ENCODE peak calls at places on chromosomes 7 and 10, in eight cellular contexts. One of them, this sample, is unnamed.

GRCh38 chr10:85641479-85641967 is 725.1 kb downstream of the GRID1 start:
- DNase-seq in GM12878: no peak
- DNase-seq in HCT116: peak; percentile 3
- DNase-seq in GM12892: no peak
- DNase-seq in lower leg skin: no peak
- DNase-seq in H54: no peak
- DNase-seq in body of pancreas: no peak
- DNase-seq in gastrocnemius medialis: no peak
- DNase-seq in this sample: peak; percentile 67

GRCh38 chr10:118373786-118374185 is 31.7 kb upstream of the FAM204A start:
- DNase-seq in GM12878: no peak
- DNase-seq in HCT116: no peak
- DNase-seq in GM12892: no peak
- DNase-seq in lower leg skin: no peak
- DNase-seq in H54: peak; percentile 16
- DNase-seq in body of pancreas: no peak
- DNase-seq in gastrocnemius medialis: no peak
- DNase-seq in this sample: no peak

GRCh38 chr10:37434091-37434490 is 308.7 kb downstream of the ANKRD30A start:
- DNase-seq in GM12878: no peak
- DNase-seq in HCT116: no peak
- DNase-seq in GM12892: no peak
- DNase-seq in lower leg skin: no peak
- DNase-seq in H54: no peak
- DNase-seq in body of pancreas: no peak
- DNase-seq in gastrocnemius medialis: no peak
- DNase-seq in this sample: no peak

GRCh38 chr10:120810298-120810697 is 40.9 kb upstream of the WDR11 start:
- DNase-seq in GM12878: no peak
- DNase-seq in HCT116: no peak
- DNase-seq in GM12892: no peak
- DNase-seq in lower leg skin: no peak
- DNase-seq in H54: no peak
- DNase-seq in body of pancreas: no peak
- DNase-seq in gastrocnemius medialis: no peak
- DNase-seq in this sample: no peak

GRCh38 chr7:34748244-34749039 is 90.4 kb downstream of the NPSR1 start:
- DNase-seq in GM12878: no peak
- DNase-seq in HCT116: peak; percentile 89
- DNase-seq in GM12892: no peak
- DNase-seq in lower leg skin: no peak
- DNase-seq in H54: peak; percentile 87
- DNase-seq in body of pancreas: peak; percentile 94
- DNase-seq in gastrocnemius medialis: peak; percentile 35
- DNase-seq in this sample: peak; percentile 69

GRCh38 chr7:17444673-17445072 is 146.2 kb downstream of the AHR start:
- DNase-seq in GM12878: no peak
- DNase-seq in HCT116: peak; percentile 19
- DNase-seq in GM12892: no peak
- DNase-seq in lower leg skin: no peak
- DNase-seq in H54: peak; percentile 21
- DNase-seq in body of pancreas: no peak
- DNase-seq in gastrocnemius medialis: no peak
- DNase-seq in this sample: no peak

GRCh38 chr10:93999401-93999851 is 5.7 kb downstream of the PLCE1 start:
- DNase-seq in GM12878: no peak
- DNase-seq in HCT116: no peak
- DNase-seq in GM12892: no peak
- DNase-seq in lower leg skin: peak; percentile 89
- DNase-seq in H54: no peak
- DNase-seq in body of pancreas: peak; percentile 54
- DNase-seq in gastrocnemius medialis: no peak
- DNase-seq in this sample: no peak

GRCh38 chr7:50959560-50959959 is 176.9 kb upstream of the GRB10 start:
- DNase-seq in GM12878: no peak
- DNase-seq in HCT116: no peak
- DNase-seq in GM12892: no peak
- DNase-seq in lower leg skin: no peak
- DNase-seq in H54: no peak
- DNase-seq in body of pancreas: no peak
- DNase-seq in gastrocnemius medialis: no peak
- DNase-seq in this sample: no peak

GRCh38 chr10:47244560-47245500 is 55.2 kb upstream of the GDF10 start:
- DNase-seq in GM12878: no peak
- DNase-seq in HCT116: no peak
- DNase-seq in GM12892: no peak
- DNase-seq in lower leg skin: no peak
- DNase-seq in H54: no peak
- DNase-seq in body of pancreas: no peak
- DNase-seq in gastrocnemius medialis: no peak
- DNase-seq in this sample: no peak

GRCh38 chr10:31707578-31708411 is 220.8 kb downstream of the ARHGAP12 start:
- DNase-seq in GM12878: peak; percentile 90
- DNase-seq in HCT116: no peak
- DNase-seq in GM12892: peak; percentile 39
- DNase-seq in lower leg skin: no peak
- DNase-seq in H54: peak; percentile 30
- DNase-seq in body of pancreas: peak; percentile 70
- DNase-seq in gastrocnemius medialis: no peak
- DNase-seq in this sample: peak; percentile 54

GRCh38 chr7:122886357-122887081 is at the start of gene CADPS2:
- DNase-seq in GM12878: no peak
- DNase-seq in HCT116: peak; percentile 71
- DNase-seq in GM12892: peak; percentile 37
- DNase-seq in lower leg skin: peak; percentile 95
- DNase-seq in H54: peak; percentile 92
- DNase-seq in body of pancreas: peak; percentile 94
- DNase-seq in gastrocnemius medialis: peak; percentile 50
- DNase-seq in this sample: peak; percentile 90

GRCh38 chr7:131011976-131012375 is 278.0 kb upstream of the KLF14 start:
- DNase-seq in GM12878: no peak
- DNase-seq in HCT116: no peak
- DNase-seq in GM12892: no peak
- DNase-seq in lower leg skin: no peak
- DNase-seq in H54: no peak
- DNase-seq in body of pancreas: no peak
- DNase-seq in gastrocnemius medialis: no peak
- DNase-seq in this sample: no peak

GRCh38 chr10:55183993-55184392 is 383.0 kb upstream of the PCDH15 start:
- DNase-seq in GM12878: no peak
- DNase-seq in HCT116: no peak
- DNase-seq in GM12892: no peak
- DNase-seq in lower leg skin: no peak
- DNase-seq in H54: no peak
- DNase-seq in body of pancreas: no peak
- DNase-seq in gastrocnemius medialis: no peak
- DNase-seq in this sample: no peak

GRCh38 chr10:49739426-49739825 is 22.7 kb downstream of the OGDHL start:
- DNase-seq in GM12878: no peak
- DNase-seq in HCT116: no peak
- DNase-seq in GM12892: no peak
- DNase-seq in lower leg skin: peak; percentile 74
- DNase-seq in H54: no peak
- DNase-seq in body of pancreas: no peak
- DNase-seq in gastrocnemius medialis: no peak
- DNase-seq in this sample: no peak

GRCh38 chr7:15821484-15822122 is 135.1 kb upstream of the MEOX2 start:
- DNase-seq in GM12878: no peak
- DNase-seq in HCT116: no peak
- DNase-seq in GM12892: no peak
- DNase-seq in lower leg skin: no peak
- DNase-seq in H54: no peak
- DNase-seq in body of pancreas: peak; percentile 5
- DNase-seq in gastrocnemius medialis: no peak
- DNase-seq in this sample: no peak

GRCh38 chr7:15016726-15017125 is 114.2 kb upstream of the DGKB start:
- DNase-seq in GM12878: no peak
- DNase-seq in HCT116: peak; percentile 45
- DNase-seq in GM12892: no peak
- DNase-seq in lower leg skin: no peak
- DNase-seq in H54: no peak
- DNase-seq in body of pancreas: no peak
- DNase-seq in gastrocnemius medialis: no peak
- DNase-seq in this sample: no peak

GRCh38 chr7:152025077-152025936 is at the start of gene GALNT11:
- DNase-seq in GM12878: no peak
- DNase-seq in HCT116: peak; percentile 54
- DNase-seq in GM12892: peak; percentile 82
- DNase-seq in lower leg skin: peak; percentile 97
- DNase-seq in H54: peak; percentile 97
- DNase-seq in body of pancreas: peak; percentile 87
- DNase-seq in gastrocnemius medialis: peak; percentile 63
- DNase-seq in this sample: peak; percentile 92
- TF ChIP-seq POLR2A in GM12878: peak; percentile 79
- TF ChIP-seq POLR2A in HCT116: peak; percentile 64
- TF ChIP-seq POLR2A in GM12892: peak; percentile 76
- TF ChIP-seq POLR2A in lower leg skin: peak; percentile 38
- TF ChIP-seq POLR2A in H54: peak; percentile 86
- TF ChIP-seq POLR2A in body of pancreas: peak; percentile 75
- TF ChIP-seq POLR2A in gastrocnemius medialis: peak; percentile 89
- TF ChIP-seq POLR2A in this sample: peak; percentile 53

DNA sequence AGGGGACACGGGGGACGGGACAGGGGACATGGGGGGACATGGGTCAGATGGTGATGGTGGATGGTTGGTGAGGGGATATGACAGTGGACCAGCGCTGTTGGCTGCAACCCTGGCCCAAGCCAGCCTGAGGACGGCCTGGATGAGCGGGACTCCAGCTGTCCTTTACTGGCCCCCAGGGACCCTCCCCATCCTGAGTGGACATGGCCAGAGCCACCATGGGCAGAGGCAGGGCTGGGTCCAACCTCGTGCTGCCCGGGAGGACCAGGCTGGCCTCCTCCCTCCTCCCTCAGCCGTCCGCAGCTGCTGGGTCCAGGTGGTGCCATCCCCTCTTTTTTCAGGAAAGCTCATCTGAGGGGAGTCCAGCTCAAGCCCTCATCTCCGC is 30.4 kb downstream of the GET4 start:
- DNase-seq in GM12878: no peak
- DNase-seq in HCT116: no peak
- DNase-seq in GM12892: no peak
- DNase-seq in lower leg skin: no peak
- DNase-seq in H54: no peak
- DNase-seq in body of pancreas: no peak
- DNase-seq in gastrocnemius medialis: no peak
- DNase-seq in this sample: no peak
- TF ChIP-seq POLR2A in GM12878: no peak
- TF ChIP-seq POLR2A in HCT116: no peak
- TF ChIP-seq POLR2A in GM12892: no peak
- TF ChIP-seq POLR2A in lower leg skin: no peak
- TF ChIP-seq POLR2A in H54: no peak
- TF ChIP-seq POLR2A in body of pancreas: no peak
- TF ChIP-seq POLR2A in gastrocnemius medialis: no peak
- TF ChIP-seq POLR2A in this sample: no peak

DNA sequence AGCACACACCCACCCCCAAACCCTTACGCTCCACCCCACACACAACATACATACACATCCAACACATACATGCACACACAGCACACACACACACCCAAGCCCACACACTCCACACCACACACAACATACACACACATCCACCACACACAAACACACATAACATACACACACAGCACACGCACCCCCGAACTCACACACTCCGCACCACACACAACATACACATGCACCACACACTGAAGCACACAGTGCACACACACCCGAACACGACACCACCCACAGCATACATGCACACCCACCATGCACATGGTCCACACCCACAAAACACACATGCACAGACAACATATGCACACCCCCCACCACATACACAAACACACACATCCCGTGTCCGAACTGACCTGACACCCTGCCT is 2.0 kb downstream of the PRAP1 start:
- DNase-seq in GM12878: no peak
- DNase-seq in HCT116: no peak
- DNase-seq in GM12892: no peak
- DNase-seq in lower leg skin: no peak
- DNase-seq in H54: no peak
- DNase-seq in body of pancreas: no peak
- DNase-seq in gastrocnemius medialis: no peak
- DNase-seq in this sample: no peak
- TF ChIP-seq POLR2A in GM12878: peak; percentile 66
- TF ChIP-seq POLR2A in HCT116: no peak
- TF ChIP-seq POLR2A in GM12892: no peak
- TF ChIP-seq POLR2A in lower leg skin: no peak
- TF ChIP-seq POLR2A in H54: no peak
- TF ChIP-seq POLR2A in body of pancreas: no peak
- TF ChIP-seq POLR2A in gastrocnemius medialis: no peak
- TF ChIP-seq POLR2A in this sample: no peak

GRCh38 chr10:3485287-3485686 is 299.7 kb downstream of the KLF6 start:
- DNase-seq in GM12878: peak; percentile 59
- DNase-seq in HCT116: no peak
- DNase-seq in GM12892: no peak
- DNase-seq in lower leg skin: no peak
- DNase-seq in H54: no peak
- DNase-seq in body of pancreas: peak; percentile 42
- DNase-seq in gastrocnemius medialis: no peak
- DNase-seq in this sample: peak; percentile 67
- TF ChIP-seq POLR2A in GM12878: no peak
- TF ChIP-seq POLR2A in HCT116: no peak
- TF ChIP-seq POLR2A in GM12892: peak; percentile 48
- TF ChIP-seq POLR2A in lower leg skin: no peak
- TF ChIP-seq POLR2A in H54: no peak
- TF ChIP-seq POLR2A in body of pancreas: no peak
- TF ChIP-seq POLR2A in gastrocnemius medialis: no peak
- TF ChIP-seq POLR2A in this sample: no peak

GRCh38 chr7:38907066-38907465 is 1.9 kb downstream of the VPS41 start:
- DNase-seq in GM12878: no peak
- DNase-seq in HCT116: no peak
- DNase-seq in GM12892: no peak
- DNase-seq in lower leg skin: no peak
- DNase-seq in H54: no peak
- DNase-seq in body of pancreas: no peak
- DNase-seq in gastrocnemius medialis: no peak
- DNase-seq in this sample: no peak

GRCh38 chr7:38905026-38905759 is 3.8 kb downstream of the VPS41 start:
- DNase-seq in GM12878: no peak
- DNase-seq in HCT116: no peak
- DNase-seq in GM12892: no peak
- DNase-seq in lower leg skin: no peak
- DNase-seq in H54: no peak
- DNase-seq in body of pancreas: no peak
- DNase-seq in gastrocnemius medialis: no peak
- DNase-seq in this sample: no peak

GRCh38 chr7:38909870-38910269 is 879 bp upstream of the VPS41 start:
- DNase-seq in GM12878: no peak
- DNase-seq in HCT116: no peak
- DNase-seq in GM12892: no peak
- DNase-seq in lower leg skin: no peak
- DNase-seq in H54: no peak
- DNase-seq in body of pancreas: no peak
- DNase-seq in gastrocnemius medialis: no peak
- DNase-seq in this sample: no peak

GRCh38 chr7:38903057-38903456 is 5.9 kb downstream of the VPS41 start:
- DNase-seq in GM12878: no peak
- DNase-seq in HCT116: no peak
- DNase-seq in GM12892: no peak
- DNase-seq in lower leg skin: no peak
- DNase-seq in H54: no peak
- DNase-seq in body of pancreas: no peak
- DNase-seq in gastrocnemius medialis: no peak
- DNase-seq in this sample: no peak

GRCh38 chr7:38908759-38909335 is at the start of gene VPS41:
- DNase-seq in GM12878: peak; percentile 51
- DNase-seq in HCT116: peak; percentile 60
- DNase-seq in GM12892: peak; percentile 70
- DNase-seq in lower leg skin: peak; percentile 94
- DNase-seq in H54: peak; percentile 92
- DNase-seq in body of pancreas: peak; percentile 91
- DNase-seq in gastrocnemius medialis: peak; percentile 59
- DNase-seq in this sample: peak; percentile 94
- TF ChIP-seq POLR2A in GM12878: peak; percentile 78
- TF ChIP-seq POLR2A in HCT116: peak; percentile 48
- TF ChIP-seq POLR2A in GM12892: peak; percentile 70
- TF ChIP-seq POLR2A in lower leg skin: no peak
- TF ChIP-seq POLR2A in H54: peak; percentile 36
- TF ChIP-seq POLR2A in body of pancreas: peak; percentile 72
- TF ChIP-seq POLR2A in gastrocnemius medialis: no peak
- TF ChIP-seq POLR2A in this sample: peak; percentile 43

This sample was measured in Peyer's patch.